ENCODE peak calls at places on chromosomes 6 and 20, in ten cellular contexts. B is OCI-LY7; G is NCI-H82; F is ELR; E is cardiac fibroblast; N is NCI-H345; W is activated gamma-delta T cell treated with Interleukin-2 at 50 U/mL for 16 hours; R is stimulated activated CD4-positive, alpha-beta T cell treated with anti-CD3 and anti-CD28 coated beads, Interleukin-12 subunit alpha, Interleukin-12 subunit beta, amount 100 ng/mL, for 4 hours; T is NCI-H446; D is NCI-H1092. J is an unnamed sample.

GRCh38 chr6:1917628-1918371 is 308.1 kb downstream of the FOXC1 start:
- DNase-seq in W (no peak), F (peak; percentile 95), T (no peak), G (no peak), N (no peak), D (no peak), R (peak; percentile 42), E (peak; percentile 53), B (no peak), J (no peak)

GRCh38 chr6:134035823-134036296 is 16.6 kb downstream of the SLC2A12 start:
- DNase-seq in T (no peak), B (peak; percentile 61), E (peak; percentile 49), W (no peak), D (peak; percentile 42), G (no peak), N (peak; percentile 96), F (peak; percentile 84), R (no peak), J (peak; percentile 91)

GRCh38 chr20:24395151-24395550 is 74.3 kb upstream of the SYNDIG1 start:
- DNase-seq in N (no peak), E (no peak), B (no peak), F (no peak), D (no peak), W (no peak), R (no peak), G (no peak), T (no peak), J (no peak)

GRCh38 chr6:56424068-56424467 is 176.7 kb upstream of the COL21A1 start:
- DNase-seq in D (no peak), E (peak; percentile 19), F (no peak), W (no peak), T (no peak), G (no peak), N (no peak), R (no peak), B (no peak), J (no peak)

GRCh38 chr20:36974660-36975059 is 23.2 kb upstream of the SAMHD1 start:
- DNase-seq in G (no peak), E (no peak), F (no peak), R (no peak), B (no peak), T (no peak), N (no peak), W (no peak), D (no peak), J (no peak)

GRCh38 chr6:166269301-166270039 is 38.7 kb downstream of the PRR18 start:
- DNase-seq in T (no peak), R (no peak), D (no peak), F (no peak), B (no peak), G (no peak), E (no peak), N (no peak), W (no peak), J (no peak)

GRCh38 chr6:157263881-157264397 is 59.4 kb downstream of the TMEM242 start:
- DNase-seq in W (no peak), F (no peak), G (no peak), N (no peak), E (no peak), T (no peak), B (no peak), D (no peak), R (no peak), J (no peak)

GRCh38 chr6:142855877-142856606 is 88.9 kb downstream of the HIVEP2 start:
- DNase-seq in G (no peak), T (no peak), B (no peak), R (no peak), F (no peak), N (no peak), W (no peak), E (no peak), D (no peak), J (no peak)

GRCh38 chr6:293185-294174 is 1.2 kb downstream of the DUSP22 start:
- DNase-seq in N (no peak), F (peak; percentile 21), E (peak; percentile 32), B (peak; percentile 47), G (no peak), W (no peak), D (no peak), T (no peak), R (peak; percentile 37), J (no peak)

GRCh38 chr20:16271450-16271849 is 301.8 kb downstream of the KIF16B start:
- DNase-seq in B (no peak), F (no peak), G (peak; percentile 90), T (no peak), W (no peak), R (no peak), N (no peak), D (no peak), E (no peak), J (no peak)

GRCh38 chr20:12287575-12287974 is 369.9 kb downstream of the BTBD3 start:
- DNase-seq in B (no peak), F (no peak), G (no peak), N (no peak), D (no peak), W (no peak), E (no peak), T (no peak), R (no peak), J (no peak)

GRCh38 chr20:20255104-20255503 is 112.8 kb upstream of the INSM1 start:
- DNase-seq in E (no peak), F (no peak), W (no peak), T (no peak), B (no peak), R (no peak), G (no peak), D (no peak), N (no peak), J (no peak)

J was measured in NCI-H1105 treated with DMSO at 0.1 percent for 48 hours.